ENCODE peak calls at places on chromosomes 12 and 14, in eight cellular contexts. Q is C1 segment of cervical spinal cord; J is left ventricle myocardium inferior; V is lung; P is stimulated activated CD8-positive, alpha-beta memory T cell treated with anti-CD3 and anti-CD28 coated beads, Interleukin-12 subunit alpha, Interleukin-12 subunit beta, amount 100 ng/mL, for 4 hours; N is stimulated activated CD4-positive, alpha-beta T cell treated with anti-CD3 and anti-CD28 coated beads, TNF-alpha, amount 100 ng/mL, for 24 hours; Y is GM12865; L is activated CD8-positive, alpha-beta T cell treated with anti-CD3 and anti-CD28 coated beads, Interleukin-2, amount 10 ng/mL, durations not matched to agents 7 days and 5 days. E is an unnamed sample.

GRCh38 chr14:26132061-26132460 is 465.8 kb downstream of the NOVA1 start:
- DNase-seq in Q (no peak), J (no peak), V (no peak), P (no peak), N (no peak), Y (no peak), L (no peak), E (no peak)

GRCh38 chr12:59086124-59086523 is 165.8 kb upstream of the LRIG3 start:
- DNase-seq in Q (no peak), J (no peak), V (no peak), P (no peak), N (no peak), Y (no peak), L (no peak), E (no peak)

GRCh38 chr14:68961781-68962584 is 17.1 kb downstream of the ACTN1 start:
- DNase-seq in Q (no peak), J (no peak), V (no peak), P (no peak), N (no peak), Y (no peak), L (no peak), E (no peak)

GRCh38 chr12:68240975-68241374 is 12.4 kb downstream of the IL22 start:
- DNase-seq in Q (no peak), J (no peak), V (no peak), P (peak), N (no peak), Y (peak), L (peak), E (peak)

GRCh38 chr14:59140441-59140840 is 48.0 kb upstream of the DAAM1 start:
- DNase-seq in Q (no peak), J (no peak), V (no peak), P (no peak), N (no peak), Y (no peak), L (no peak), E (no peak)

GRCh38 chr12:94767971-94768370 is 117.6 kb upstream of the TMCC3 start:
- DNase-seq in Q (no peak), J (no peak), V (no peak), P (no peak), N (no peak), Y (no peak), L (no peak), E (no peak)

GRCh38 chr12:72028966-72029365 is 90.3 kb downstream of the TPH2 start:
- DNase-seq in Q (no peak), J (no peak), V (no peak), P (no peak), N (no peak), Y (no peak), L (no peak), E (peak)

GRCh38 chr14:61426048-61426447 is 104.7 kb downstream of the PRKCH start:
- DNase-seq in Q (no peak), J (no peak), V (no peak), P (no peak), N (no peak), Y (no peak), L (no peak), E (no peak)

GRCh38 chr14:104134061-104134965 is 4.1 kb upstream of the KIF26A start:
- DNase-seq in Q (no peak), J (peak), V (no peak), P (no peak), N (no peak), Y (no peak), L (no peak), E (no peak)

GRCh38 chr12:56635539-56636117 is 5.5 kb upstream of the BAZ2A start:
- DNase-seq in Q (no peak), J (no peak), V (no peak), P (no peak), N (no peak), Y (peak), L (no peak), E (peak)

GRCh38 chr12:100533326-100533725 is 40.2 kb upstream of the GAS2L3 start:
- DNase-seq in Q (no peak), J (no peak), V (no peak), P (no peak), N (no peak), Y (no peak), L (no peak), E (no peak)

GRCh38 chr12:59972941-59973340 is 377.1 kb downstream of the SLC16A7 start:
- DNase-seq in Q (no peak), J (no peak), V (no peak), P (no peak), N (no peak), Y (no peak), L (no peak), E (no peak)

GRCh38 chr12:128783129-128783574 is 40.6 kb downstream of the SLC15A4 start:
- DNase-seq in Q (no peak), J (no peak), V (no peak), P (no peak), N (peak), Y (no peak), L (peak), E (no peak)

GRCh38 chr12:49548822-49549648 is 10.2 kb downstream of the KCNH3 start:
- DNase-seq in Q (no peak), J (no peak), V (no peak), P (no peak), N (no peak), Y (no peak), L (peak), E (no peak)

GRCh38 chr12:124992874-124993567 is 424 bp upstream of the BRI3BP start:
- DNase-seq in Q (no peak), J (no peak), V (peak), P (peak), N (peak), Y (peak), L (peak), E (peak)

GRCh38 chr14:60642790-60643397 is 6.4 kb downstream of the SIX1 start:
- DNase-seq in Q (no peak), J (no peak), V (no peak), P (no peak), N (no peak), Y (no peak), L (no peak), E (no peak)

GRCh38 chr14:60648934-60649814 is at the start of gene SIX1:
- DNase-seq in Q (no peak), J (peak), V (peak), P (no peak), N (no peak), Y (peak), L (peak), E (no peak)

GRCh38 chr14:42533476-42533875 is 926.8 kb downstream of the LRFN5 start:
- DNase-seq in Q (no peak), J (no peak), V (no peak), P (no peak), N (no peak), Y (no peak), L (no peak), E (no peak)

GRCh38 chr12:82479511-82479910 is 121.2 kb downstream of the METTL25 start:
- DNase-seq in Q (no peak), J (no peak), V (no peak), P (no peak), N (no peak), Y (no peak), L (no peak), E (no peak)

GRCh38 chr14:24130717-24131548 is 474 bp downstream of the FITM1 start:
- DNase-seq in Q (no peak), J (peak), V (no peak), P (no peak), N (no peak), Y (no peak), L (no peak), E (no peak)

GRCh38 chr14:89276424-89276975 is 140.5 kb downstream of the FOXN3 start:
- DNase-seq in Q (no peak), J (no peak), V (no peak), P (peak), N (peak), Y (peak), L (peak), E (no peak)

GRCh38 chr12:84920331-84920730 is 7.7 kb upstream of the SLC6A15 start:
- DNase-seq in Q (no peak), J (no peak), V (no peak), P (no peak), N (no peak), Y (no peak), L (no peak), E (no peak)

GRCh38 chr14:68447581-68448281 is 345.1 kb downstream of the ZFP36L1 start:
- DNase-seq in Q (no peak), J (no peak), V (no peak), P (no peak), N (no peak), Y (no peak), L (no peak), E (no peak)

GRCh38 chr12:43044241-43044640 is 454.7 kb upstream of the PRICKLE1 start:
- DNase-seq in Q (no peak), J (no peak), V (no peak), P (no peak), N (no peak), Y (no peak), L (no peak), E (no peak)

GRCh38 chr14:32078794-32079663 is 1.9 kb downstream of the ARHGAP5 start:
- DNase-seq in Q (no peak), J (no peak), V (no peak), P (no peak), N (no peak), Y (peak), L (no peak), E (no peak)

GRCh38 chr12:132151766-132152410 is 7.6 kb downstream of the NOC4L start:
- DNase-seq in Q (no peak), J (peak), V (no peak), P (no peak), N (no peak), Y (no peak), L (no peak), E (no peak)

GRCh38 chr14:99971929-99972747 is 93.1 kb upstream of the EVL start:
- DNase-seq in Q (no peak), J (no peak), V (no peak), P (peak), N (no peak), Y (peak), L (peak), E (peak)

GRCh38 chr14:75306917-75307699 is 28.5 kb downstream of the FOS start:
- DNase-seq in Q (no peak), J (no peak), V (no peak), P (no peak), N (no peak), Y (peak), L (peak), E (peak)

GRCh38 chr12:52754135-52754534 is 23.0 kb downstream of the KRT76 start:
- DNase-seq in Q (no peak), J (no peak), V (no peak), P (no peak), N (no peak), Y (no peak), L (no peak), E (no peak)

GRCh38 chr14:22602011-22602410 is 3.9 kb downstream of the ABHD4 start:
- DNase-seq in Q (no peak), J (no peak), V (no peak), P (no peak), N (no peak), Y (no peak), L (no peak), E (peak)

GRCh38 chr12:92505373-92506340 is 197.1 kb upstream of the PLEKHG7 start:
- DNase-seq in Q (no peak), J (peak), V (peak), P (peak), N (no peak), Y (peak), L (peak), E (peak)

GRCh38 chr12:12885060-12885792 is 6.1 kb upstream of the GPRC5A start:
- DNase-seq in Q (no peak), J (no peak), V (no peak), P (no peak), N (no peak), Y (no peak), L (no peak), E (no peak)

GRCh38 chr12:5206401-5207175 is 162.9 kb downstream of the KCNA5 start:
- DNase-seq in Q (no peak), J (no peak), V (no peak), P (no peak), N (no peak), Y (no peak), L (no peak), E (no peak)

GRCh38 chr12:81162725-81163124 is 84.8 kb downstream of the ACSS3 start:
- DNase-seq in Q (no peak), J (no peak), V (no peak), P (no peak), N (no peak), Y (no peak), L (no peak), E (no peak)

GRCh38 chr12:57640156-57641042 is 7.4 kb upstream of the B4GALNT1 start:
- DNase-seq in Q (no peak), J (no peak), V (no peak), P (no peak), N (no peak), Y (no peak), L (no peak), E (no peak)

GRCh38 chr12:52202361-52203078 is 10.7 kb upstream of the KRT80 start:
- DNase-seq in Q (no peak), J (peak), V (no peak), P (no peak), N (no peak), Y (no peak), L (no peak), E (no peak)

E was measured in OCI-LY7.